ENCODE peak calls at places on chromosomes 1 and 21, in five cellular contexts. One of them, this sample, is unnamed.

GRCh38 chr21:45316871-45317400 is 29.2 kb upstream of the POFUT2 start:
- DNase-seq in heart right ventricle: no peak
- DNase-seq in RWPE2: peak; percentile 29
- DNase-seq in lower lobe of right lung: no peak
- DNase-seq in aorta: peak; percentile 68
- DNase-seq in this sample: peak; percentile 39

GRCh38 chr1:47765742-47766485 is 231.3 kb downstream of the TRABD2B start:
- DNase-seq in heart right ventricle: no peak
- DNase-seq in aorta: peak; percentile 56
- DNase-seq in RWPE2: no peak
- DNase-seq in lower lobe of right lung: no peak
- DNase-seq in this sample: no peak

GRCh38 chr1:204971700-204972336 is 71.2 kb upstream of the CNTN2 start:
- DNase-seq in RWPE2: no peak
- DNase-seq in aorta: no peak
- DNase-seq in heart right ventricle: no peak
- DNase-seq in lower lobe of right lung: no peak
- DNase-seq in this sample: no peak

GRCh38 chr1:197915797-197916686 is 1.1 kb upstream of the LHX9 start:
- DNase-seq in heart right ventricle: peak; percentile 25
- DNase-seq in lower lobe of right lung: peak; percentile 58
- DNase-seq in aorta: peak; percentile 89
- DNase-seq in RWPE2: peak; percentile 75
- DNase-seq in this sample: peak; percentile 70

GRCh38 chr1:97094257-97094972 is 372.8 kb downstream of the PTBP2 start:
- DNase-seq in aorta: no peak
- DNase-seq in heart right ventricle: no peak
- DNase-seq in lower lobe of right lung: no peak
- DNase-seq in RWPE2: no peak
- DNase-seq in this sample: no peak

GRCh38 chr21:39197448-39197847 is 14.2 kb upstream of the PSMG1 start:
- DNase-seq in aorta: no peak
- DNase-seq in RWPE2: no peak
- DNase-seq in lower lobe of right lung: no peak
- DNase-seq in heart right ventricle: no peak
- DNase-seq in this sample: no peak

GRCh38 chr1:43776043-43776761 is 68.9 kb downstream of the ST3GAL3 start:
- DNase-seq in RWPE2: no peak
- DNase-seq in lower lobe of right lung: no peak
- DNase-seq in aorta: no peak
- DNase-seq in heart right ventricle: no peak
- DNase-seq in this sample: no peak

GRCh38 chr21:44065428-44065827 is 41.8 kb upstream of the PWP2 start:
- DNase-seq in heart right ventricle: no peak
- DNase-seq in aorta: no peak
- DNase-seq in lower lobe of right lung: no peak
- DNase-seq in RWPE2: no peak
- DNase-seq in this sample: no peak

GRCh38 chr1:42122408-42122807 is 30.8 kb upstream of the GUCA2B start:
- DNase-seq in RWPE2: no peak
- DNase-seq in aorta: no peak
- DNase-seq in lower lobe of right lung: no peak
- DNase-seq in heart right ventricle: no peak
- DNase-seq in this sample: no peak

GRCh38 chr1:236465231-236465958 is 58.4 kb upstream of the LGALS8 start:
- DNase-seq in lower lobe of right lung: no peak
- DNase-seq in heart right ventricle: no peak
- DNase-seq in aorta: no peak
- DNase-seq in RWPE2: no peak
- DNase-seq in this sample: no peak

GRCh38 chr1:207088731-207089626 is at the start of gene C4BPB:
- DNase-seq in lower lobe of right lung: no peak
- DNase-seq in aorta: no peak
- DNase-seq in heart right ventricle: no peak
- DNase-seq in RWPE2: no peak
- DNase-seq in this sample: peak; percentile 50

GRCh38 chr1:209886219-209886536 is 51.8 kb upstream of the SYT14 start:
- DNase-seq in heart right ventricle: no peak
- DNase-seq in lower lobe of right lung: no peak
- DNase-seq in aorta: no peak
- DNase-seq in RWPE2: no peak
- DNase-seq in this sample: no peak

GRCh38 chr1:238485062-238485905 is 594.6 kb upstream of the ZP4 start:
- DNase-seq in RWPE2: no peak
- DNase-seq in lower lobe of right lung: no peak
- DNase-seq in aorta: no peak
- DNase-seq in heart right ventricle: no peak
- DNase-seq in this sample: no peak

GRCh38 chr1:77316006-77316405 is 34.2 kb downstream of the AK5 start:
- DNase-seq in lower lobe of right lung: no peak
- DNase-seq in aorta: no peak
- DNase-seq in heart right ventricle: no peak
- DNase-seq in RWPE2: no peak
- DNase-seq in this sample: no peak

GRCh38 chr1:81550753-81551152 is 250.0 kb upstream of the ADGRL2 start:
- DNase-seq in heart right ventricle: no peak
- DNase-seq in lower lobe of right lung: no peak
- DNase-seq in aorta: no peak
- DNase-seq in RWPE2: no peak
- DNase-seq in this sample: no peak

GRCh38 chr1:23673086-23673813 is 18.4 kb upstream of the RPL11 start:
- DNase-seq in heart right ventricle: peak; percentile 29
- DNase-seq in lower lobe of right lung: no peak
- DNase-seq in aorta: no peak
- DNase-seq in RWPE2: no peak
- DNase-seq in this sample: peak; percentile 42

GRCh38 chr1:235018161-235018560 is 110.5 kb downstream of the TOMM20 start:
- DNase-seq in lower lobe of right lung: no peak
- DNase-seq in RWPE2: peak; percentile 80
- DNase-seq in heart right ventricle: no peak
- DNase-seq in aorta: peak; percentile 79
- DNase-seq in this sample: no peak

GRCh38 chr1:239833709-239834108 is 258.0 kb upstream of the FMN2 start:
- DNase-seq in lower lobe of right lung: no peak
- DNase-seq in aorta: no peak
- DNase-seq in heart right ventricle: no peak
- DNase-seq in RWPE2: no peak
- DNase-seq in this sample: no peak

GRCh38 chr1:52641307-52641706 is 8.3 kb downstream of the SHISAL2A start:
- DNase-seq in heart right ventricle: no peak
- DNase-seq in RWPE2: no peak
- DNase-seq in aorta: no peak
- DNase-seq in lower lobe of right lung: no peak
- DNase-seq in this sample: no peak

GRCh38 chr1:236795757-236796719 is 946 bp downstream of the MTR start:
- DNase-seq in aorta: no peak
- DNase-seq in lower lobe of right lung: no peak
- DNase-seq in RWPE2: no peak
- DNase-seq in heart right ventricle: peak; percentile 34
- DNase-seq in this sample: peak; percentile 63

GRCh38 chr1:46183119-46183842 is 7.0 kb upstream of the P3R3URF start:
- DNase-seq in aorta: peak; percentile 92
- DNase-seq in RWPE2: peak; percentile 98
- DNase-seq in lower lobe of right lung: peak; percentile 70
- DNase-seq in heart right ventricle: peak; percentile 77
- DNase-seq in this sample: peak; percentile 84

GRCh38 chr1:17437260-17438175 is 2.0 kb downstream of the RCC2 start:
- DNase-seq in lower lobe of right lung: peak; percentile 53
- DNase-seq in heart right ventricle: peak; percentile 21
- DNase-seq in RWPE2: no peak
- DNase-seq in aorta: peak; percentile 81
- DNase-seq in this sample: peak; percentile 53

GRCh38 chr1:30879126-30879786 is 29.3 kb downstream of the SDC3 start:
- DNase-seq in aorta: no peak
- DNase-seq in heart right ventricle: no peak
- DNase-seq in RWPE2: no peak
- DNase-seq in lower lobe of right lung: no peak
- DNase-seq in this sample: no peak

GRCh38 chr1:212958175-212958574 is 7.8 kb downstream of the VASH2 start:
- DNase-seq in RWPE2: no peak
- DNase-seq in lower lobe of right lung: no peak
- DNase-seq in heart right ventricle: no peak
- DNase-seq in aorta: no peak
- DNase-seq in this sample: no peak

GRCh38 chr1:103180660-103181059 is 72.3 kb upstream of the COL11A1 start:
- DNase-seq in lower lobe of right lung: no peak
- DNase-seq in RWPE2: no peak
- DNase-seq in heart right ventricle: no peak
- DNase-seq in aorta: no peak
- DNase-seq in this sample: no peak

GRCh38 chr21:46124083-46124925 is 26.4 kb downstream of the COL6A2 start:
- DNase-seq in RWPE2: no peak
- DNase-seq in lower lobe of right lung: no peak
- DNase-seq in heart right ventricle: peak; percentile 3
- DNase-seq in aorta: peak; percentile 69
- DNase-seq in this sample: peak; percentile 70

GRCh38 chr1:117093870-117094621 is 27.5 kb downstream of the TRIM45 start:
- DNase-seq in aorta: no peak
- DNase-seq in RWPE2: no peak
- DNase-seq in heart right ventricle: no peak
- DNase-seq in lower lobe of right lung: no peak
- DNase-seq in this sample: no peak

DNA sequence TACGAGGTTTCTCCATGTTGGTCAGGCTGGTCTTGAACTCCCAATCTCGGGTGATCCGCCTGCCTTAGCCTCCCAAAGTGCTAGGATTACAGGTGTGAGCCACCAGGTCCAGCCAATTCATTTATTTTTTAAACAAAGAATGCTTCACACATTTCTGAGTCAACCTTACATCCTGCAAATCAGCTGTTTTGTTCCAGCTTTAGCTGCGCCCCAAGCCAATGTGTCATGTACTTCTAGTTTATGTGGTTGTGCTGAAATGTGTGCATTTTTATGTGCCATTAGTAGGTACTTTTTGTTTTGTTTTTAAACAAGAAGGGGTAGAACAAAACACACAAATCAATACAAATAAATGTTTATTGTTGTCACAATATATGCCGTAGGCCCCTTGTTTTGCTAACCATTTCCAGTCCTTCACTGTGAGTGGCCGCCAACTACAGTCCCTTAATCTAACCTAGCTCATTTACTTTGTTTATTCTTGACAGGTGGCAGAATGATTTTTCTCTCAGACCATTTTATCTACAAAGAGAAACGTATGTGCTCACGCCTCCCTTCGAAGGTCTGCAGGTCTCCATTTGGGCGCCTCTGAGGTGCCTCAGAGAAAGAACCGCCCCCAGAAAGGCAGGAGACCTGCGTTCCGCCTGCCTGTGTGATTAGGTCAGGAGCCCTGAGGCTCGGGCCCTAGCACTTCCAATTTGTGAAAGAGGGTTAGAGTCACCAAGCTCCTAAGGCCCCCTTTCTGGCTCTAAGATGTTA is 2.8 kb upstream of the CASQ2 start:
- DNase-seq in RWPE2: no peak
- DNase-seq in heart right ventricle: no peak
- DNase-seq in lower lobe of right lung: no peak
- DNase-seq in aorta: no peak
- DNase-seq in this sample: no peak
- H3K4me3 ChIP-seq in RWPE2: no peak overlapping the region
- H3K4me3 ChIP-seq in heart right ventricle: no peak overlapping the region
- H3K4me3 ChIP-seq in lower lobe of right lung: no peak overlapping the region
- H3K4me3 ChIP-seq in aorta: peak overlapping the region; percentile 21
- H3K4me3 ChIP-seq in this sample: no peak overlapping the region

GRCh38 chr1:64092851-64093371 is 110.5 kb upstream of the UBE2U start:
- DNase-seq in aorta: no peak
- DNase-seq in RWPE2: no peak
- DNase-seq in heart right ventricle: no peak
- DNase-seq in lower lobe of right lung: no peak
- DNase-seq in this sample: no peak

GRCh38 chr1:64093941-64094340 is 109.5 kb upstream of the UBE2U start:
- DNase-seq in lower lobe of right lung: no peak
- DNase-seq in heart right ventricle: no peak
- DNase-seq in aorta: no peak
- DNase-seq in RWPE2: no peak
- DNase-seq in this sample: no peak

GRCh38 chr1:64098436-64098835 is 105.0 kb upstream of the UBE2U start:
- DNase-seq in aorta: no peak
- DNase-seq in RWPE2: no peak
- DNase-seq in lower lobe of right lung: no peak
- DNase-seq in heart right ventricle: no peak
- DNase-seq in this sample: no peak

GRCh38 chr1:64097859-64098258 is 105.6 kb upstream of the UBE2U start:
- DNase-seq in aorta: no peak
- DNase-seq in lower lobe of right lung: no peak
- DNase-seq in RWPE2: no peak
- DNase-seq in heart right ventricle: no peak
- DNase-seq in this sample: no peak

DNA sequence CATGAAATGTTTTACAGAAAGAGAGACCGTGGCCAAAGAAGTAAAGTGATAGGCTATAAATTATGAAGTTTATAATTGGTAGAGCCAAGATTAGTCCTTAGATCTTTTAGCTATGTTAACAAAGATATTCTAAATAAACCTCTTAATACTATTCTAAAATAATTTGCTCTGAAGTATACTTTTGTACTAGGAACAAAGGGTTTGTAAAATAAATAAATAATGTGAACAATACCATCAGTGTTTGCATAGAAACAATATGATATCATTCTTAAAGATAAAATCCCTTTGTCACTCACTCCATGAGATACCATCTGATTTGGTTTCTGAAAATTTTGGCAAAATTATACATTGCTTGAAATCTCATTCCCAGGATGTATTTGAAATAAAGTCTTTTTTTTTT is 107.6 kb upstream of the UBE2U start:
- DNase-seq in lower lobe of right lung: no peak
- DNase-seq in heart right ventricle: no peak
- DNase-seq in RWPE2: no peak
- DNase-seq in aorta: no peak
- DNase-seq in this sample: no peak
- H3K4me3 ChIP-seq in lower lobe of right lung: no peak overlapping the region
- H3K4me3 ChIP-seq in heart right ventricle: no peak overlapping the region
- H3K4me3 ChIP-seq in RWPE2: no peak overlapping the region
- H3K4me3 ChIP-seq in aorta: no peak overlapping the region
- H3K4me3 ChIP-seq in this sample: no peak overlapping the region

GRCh38 chr21:30408782-30409494 is 13.1 kb downstream of the KRTAP13-1 start:
- DNase-seq in lower lobe of right lung: peak; percentile 69
- DNase-seq in aorta: no peak
- DNase-seq in RWPE2: peak; percentile 57
- DNase-seq in heart right ventricle: peak; percentile 26
- DNase-seq in this sample: no peak
- H3K4me3 ChIP-seq in lower lobe of right lung: no peak overlapping the region
- H3K4me3 ChIP-seq in aorta: no peak overlapping the region
- H3K4me3 ChIP-seq in RWPE2: no peak overlapping the region
- H3K4me3 ChIP-seq in heart right ventricle: no peak overlapping the region
- H3K4me3 ChIP-seq in this sample: no peak overlapping the region

GRCh38 chr1:226110249-226111108 is 48.0 kb downstream of the H3-3A start:
- DNase-seq in heart right ventricle: peak; percentile 86
- DNase-seq in aorta: peak; percentile 91
- DNase-seq in lower lobe of right lung: peak; percentile 77
- DNase-seq in RWPE2: no peak
- DNase-seq in this sample: peak; percentile 77

GRCh38 chr1:226111865-226112395 is 49.4 kb downstream of the H3-3A start:
- DNase-seq in RWPE2: no peak
- DNase-seq in heart right ventricle: no peak
- DNase-seq in lower lobe of right lung: no peak
- DNase-seq in aorta: no peak
- DNase-seq in this sample: no peak

GRCh38 chr1:226109829-226110248 is 47.3 kb downstream of the H3-3A start:
- DNase-seq in aorta: peak; percentile 97
- DNase-seq in heart right ventricle: peak; percentile 92
- DNase-seq in RWPE2: peak; percentile 75
- DNase-seq in lower lobe of right lung: peak; percentile 93
- DNase-seq in this sample: peak; percentile 91

GRCh38 chr1:226112626-226113025 is 50.1 kb downstream of the H3-3A start:
- DNase-seq in lower lobe of right lung: no peak
- DNase-seq in aorta: no peak
- DNase-seq in heart right ventricle: no peak
- DNase-seq in RWPE2: no peak
- DNase-seq in this sample: no peak

GRCh38 chr1:226111109-226111864 is 48.8 kb downstream of the H3-3A start:
- DNase-seq in lower lobe of right lung: no peak
- DNase-seq in RWPE2: no peak
- DNase-seq in heart right ventricle: peak; percentile 35
- DNase-seq in aorta: no peak
- DNase-seq in this sample: no peak
- H3K4me3 ChIP-seq in lower lobe of right lung: peak overlapping the region; percentile 79
- H3K4me3 ChIP-seq in RWPE2: peak overlapping the region; percentile 50
- H3K4me3 ChIP-seq in heart right ventricle: peak overlapping the region; percentile 54
- H3K4me3 ChIP-seq in aorta: peak overlapping the region; percentile 67
- H3K4me3 ChIP-seq in this sample: peak overlapping the region; percentile 66

This sample was measured in right lobe of liver.